ENCODE peak calls at places on chromosomes 1 and 21, in nine cellular contexts. X is omental fat pad, F is MM.1S, T is neural progenitor cell, Y is RWPE1, G is HFFc6, S is neural crest cell, I is GM12878, V is GM12864. Z is an unnamed sample.

GRCh38 chr1:2128189-2128901 is 66.2 kb downstream of the FAAP20 start:
- DNase-seq in X (no peak), F (no peak), T (peak), Y (no peak), G (no peak), S (no peak), I (no peak), V (no peak), Z (no peak)

GRCh38 chr21:38921511-38922215 is 115.9 kb downstream of the ETS2 start:
- DNase-seq in X (no peak), F (no peak), T (no peak), Y (no peak), G (no peak), S (no peak), I (no peak), V (no peak), Z (no peak)

GRCh38 chr1:31977361-31978131 is 36.1 kb upstream of the KHDRBS1 start:
- DNase-seq in X (no peak), F (peak), T (peak), Y (peak), G (peak), S (no peak), I (no peak), V (no peak), Z (peak)

GRCh38 chr1:157137773-157138219 is 399 bp downstream of the ETV3 start:
- DNase-seq in X (no peak), F (no peak), T (peak), Y (peak), G (no peak), S (no peak), I (no peak), V (no peak), Z (no peak)

GRCh38 chr1:183622884-183623785 is 12.4 kb downstream of the ARPC5 start:
- DNase-seq in X (no peak), F (peak), T (peak), Y (peak), G (peak), S (peak), I (no peak), V (peak), Z (peak)

GRCh38 chr1:239765163-239765562 is 326.5 kb upstream of the FMN2 start:
- DNase-seq in X (no peak), F (no peak), T (no peak), Y (no peak), G (no peak), S (no peak), I (no peak), V (no peak), Z (no peak)

GRCh38 chr1:156750932-156751723 is at the start of gene HDGF:
- DNase-seq in X (no peak), F (peak), T (peak), Y (no peak), G (no peak), S (peak), I (no peak), V (no peak), Z (no peak)

GRCh38 chr21:33162436-33162921 is 67.3 kb upstream of the IFNAR2 start:
- DNase-seq in X (no peak), F (no peak), T (peak), Y (no peak), G (no peak), S (no peak), I (no peak), V (no peak), Z (no peak)

GRCh38 chr1:28173151-28173979 is 3.1 kb downstream of the PTAFR start:
- DNase-seq in X (no peak), F (no peak), T (no peak), Y (no peak), G (no peak), S (no peak), I (no peak), V (no peak), Z (no peak)

GRCh38 chr1:44677201-44677520 is 2.6 kb downstream of the ARMH1 start:
- DNase-seq in X (no peak), F (peak), T (peak), Y (peak), G (peak), S (no peak), I (no peak), V (peak), Z (no peak)

DNA sequence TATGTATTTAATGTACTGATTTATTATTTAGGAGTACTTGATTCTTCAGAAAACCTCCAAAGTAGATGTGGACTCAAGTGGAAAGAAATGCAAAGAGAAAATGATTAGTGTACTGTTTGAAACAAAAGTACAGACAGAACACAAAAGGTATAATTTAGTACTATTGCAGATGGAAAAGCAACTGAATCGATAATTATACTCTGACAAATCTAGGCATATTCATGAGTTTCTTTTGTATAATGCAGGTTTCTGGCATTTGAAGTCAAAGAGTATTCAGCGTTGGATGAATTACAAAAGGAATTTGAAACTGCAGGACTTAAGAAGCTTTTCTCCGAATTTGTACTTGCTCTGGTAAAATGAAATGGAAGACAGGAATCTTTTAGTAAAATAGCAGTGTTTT is 12.5 kb downstream of the RWDD3 start:
- DNase-seq in X (no peak), F (no peak), T (no peak), Y (no peak), G (no peak), S (no peak), I (no peak), V (no peak), Z (no peak)
- TF ChIP-seq CTCF in X (no peak), F (no peak), T (no peak), Y (no peak), G (no peak), S (no peak), I (no peak), V (no peak), Z (no peak)

GRCh38 chr1:91201699-91202098 is 179.9 kb upstream of the ZNF644 start:
- DNase-seq in X (no peak), F (no peak), T (no peak), Y (no peak), G (no peak), S (no peak), I (no peak), V (no peak), Z (no peak)

GRCh38 chr1:91199988-91200387 is 178.2 kb upstream of the ZNF644 start:
- DNase-seq in X (no peak), F (no peak), T (no peak), Y (no peak), G (no peak), S (no peak), I (no peak), V (no peak), Z (no peak)

DNA sequence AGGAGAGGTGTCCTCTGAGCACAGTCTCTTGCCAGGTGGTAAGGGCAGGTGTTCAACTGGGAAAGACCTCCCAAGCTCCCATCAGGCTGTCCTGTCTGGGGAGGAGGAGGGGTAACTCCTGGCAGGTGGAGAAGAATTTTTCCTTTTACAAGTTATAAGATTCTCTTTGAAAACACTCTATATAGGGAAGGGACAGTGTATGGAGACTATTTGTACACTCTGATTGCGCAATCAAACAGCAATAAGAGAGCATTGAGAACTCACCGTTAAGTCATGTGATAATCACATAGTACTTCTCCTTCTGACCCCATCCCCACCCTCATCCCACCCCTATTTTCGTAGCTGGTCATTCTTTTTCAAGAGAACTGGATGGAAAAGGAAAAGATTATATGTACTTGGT is 179.3 kb upstream of the ZNF644 start:
- DNase-seq in X (no peak), F (no peak), T (no peak), Y (no peak), G (no peak), S (no peak), I (no peak), V (no peak), Z (no peak)
- TF ChIP-seq CTCF in X (no peak), F (no peak), T (no peak), Y (no peak), G (no peak), S (no peak), I (no peak), V (no peak), Z (no peak)

GRCh38 chr1:231666957-231667601 is 40.5 kb downstream of the DISC1 start:
- DNase-seq in X (no peak), F (no peak), T (no peak), Y (no peak), G (no peak), S (no peak), I (no peak), V (no peak), Z (no peak)
- TF ChIP-seq CTCF in X (no peak), F (no peak), T (no peak), Y (no peak), G (no peak), S (no peak), I (no peak), V (no peak), Z (no peak)

GRCh38 chr1:10106241-10106640 is 73.5 kb downstream of the UBE4B start:
- DNase-seq in X (no peak), F (no peak), T (no peak), Y (no peak), G (no peak), S (no peak), I (no peak), V (no peak), Z (no peak)

GRCh38 chr1:10105484-10105883 is 72.7 kb downstream of the UBE4B start:
- DNase-seq in X (no peak), F (no peak), T (no peak), Y (no peak), G (no peak), S (no peak), I (no peak), V (no peak), Z (no peak)

GRCh38 chr1:10104844-10105243 is 72.1 kb downstream of the UBE4B start:
- DNase-seq in X (no peak), F (no peak), T (no peak), Y (no peak), G (no peak), S (no peak), I (no peak), V (no peak), Z (no peak)

GRCh38 chr1:10103193-10103592 is 70.4 kb downstream of the UBE4B start:
- DNase-seq in X (no peak), F (no peak), T (no peak), Y (no peak), G (no peak), S (no peak), I (no peak), V (no peak), Z (no peak)

DNA sequence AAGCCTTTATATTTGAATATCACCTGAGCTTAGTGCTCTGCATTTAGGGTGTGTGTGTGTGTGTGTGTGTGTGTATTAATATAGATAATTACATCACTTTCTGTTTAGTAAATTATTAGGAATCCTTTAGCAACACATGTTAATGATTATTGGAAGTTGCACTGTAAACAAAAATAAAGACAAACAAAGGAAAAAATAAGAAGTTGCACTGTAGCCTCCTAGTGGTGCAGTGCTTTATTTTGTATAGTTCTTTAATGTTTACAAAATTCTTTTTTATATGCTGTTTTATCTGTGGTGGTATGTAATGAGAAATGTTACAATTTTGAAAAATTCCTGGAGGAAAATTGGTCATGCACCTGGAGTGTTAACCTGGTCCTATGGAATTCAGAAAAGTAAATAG is 69.2 kb downstream of the UBE4B start:
- DNase-seq in X (no peak), F (no peak), T (no peak), Y (no peak), G (no peak), S (no peak), I (no peak), V (no peak), Z (no peak)
- TF ChIP-seq CTCF in X (no peak), F (no peak), T (no peak), Y (no peak), G (peak), S (peak), I (no peak), V (peak), Z (no peak)

DNA sequence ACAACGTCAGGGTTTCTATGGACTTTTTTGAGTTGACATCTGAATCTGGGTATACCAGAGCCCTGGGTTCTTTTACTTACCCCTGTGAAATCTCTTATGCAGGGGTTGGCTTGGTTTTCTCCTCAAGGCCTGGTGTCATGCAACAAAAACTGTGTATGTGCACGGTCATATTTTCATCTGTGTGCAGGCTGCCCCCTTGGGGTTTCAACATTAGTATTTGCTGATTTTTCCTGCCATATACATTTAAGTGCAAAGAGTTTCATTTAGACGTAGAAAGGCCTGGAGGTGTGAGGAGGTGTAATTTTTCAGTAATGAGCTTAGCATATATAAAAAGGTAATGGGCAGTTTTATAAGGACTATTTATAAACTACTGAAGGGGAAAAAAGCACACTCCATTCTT is 21.9 kb upstream of the ZBTB18 start:
- DNase-seq in X (no peak), F (no peak), T (no peak), Y (no peak), G (no peak), S (no peak), I (no peak), V (no peak), Z (no peak)
- TF ChIP-seq CTCF in X (no peak), F (no peak), T (no peak), Y (no peak), G (peak), S (no peak), I (peak), V (peak), Z (no peak)

DNA sequence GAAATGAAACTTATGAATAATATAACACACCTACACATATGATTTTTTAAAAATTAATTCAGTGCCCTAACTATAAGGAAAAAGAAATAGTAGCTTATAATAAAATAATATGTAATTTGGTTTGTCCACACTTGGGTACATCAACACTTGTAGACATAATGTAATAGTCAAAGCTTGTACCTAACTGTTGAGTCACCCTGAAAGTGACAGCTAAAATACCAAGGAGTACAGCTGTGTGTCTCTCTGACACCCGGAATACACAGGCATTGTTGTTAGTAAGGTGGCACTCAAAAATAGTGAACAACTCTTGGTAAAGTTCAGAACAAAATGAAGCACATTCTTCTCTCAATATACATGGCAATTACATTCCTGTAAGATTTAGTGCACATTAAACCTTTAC is 243.4 kb downstream of the TRABD2B start:
- DNase-seq in X (no peak), F (peak), T (no peak), Y (no peak), G (no peak), S (no peak), I (no peak), V (no peak), Z (no peak)
- TF ChIP-seq CTCF in X (no peak), F (no peak), T (no peak), Y (no peak), G (no peak), S (no peak), I (no peak), V (no peak), Z (no peak)

Z was measured in GM10248.